ENCODE peak calls at places on chromosomes 1 and 21, in nine cellular contexts. G is pancreas; P is stimulated activated naive CD4-positive, alpha-beta T cell; H is mesenteric fat pad; T is CD4-positive, alpha-beta T cell; R is stomach; X is neural crest cell; Z is stimulated activated CD8-positive, alpha-beta memory T cell treated with anti-CD3 and anti-CD28 coated beads, Interleukin-2, amount 100 ng/mL, for 1 hour; B is lower lobe of right lung. S is an unnamed sample.

GRCh38 chr1:39720094-39720999 is 18.3 kb upstream of the PPIE start:
- DNase-seq in X (no peak), R (no peak), B (no peak), Z (no peak), H (no peak), G (no peak), T (no peak), P (peak; percentile 78), S (peak; percentile 43)

GRCh38 chr1:167148388-167148787 is 54.5 kb downstream of the STYXL2 start:
- DNase-seq in T (no peak), R (no peak), X (no peak), G (no peak), B (no peak), P (no peak), Z (no peak), H (no peak), S (no peak)

GRCh38 chr1:27342778-27343638 is 1.2 kb downstream of the SYTL1 start:
- DNase-seq in Z (peak; percentile 60), T (peak; percentile 77), G (peak; percentile 75), H (no peak), R (peak; percentile 81), X (no peak), B (peak; percentile 82), P (peak; percentile 79), S (no peak)

GRCh38 chr1:113949007-113949406 is 19.9 kb downstream of the HIPK1 start:
- DNase-seq in H (no peak), B (no peak), P (peak; percentile 47), R (no peak), G (no peak), T (no peak), X (no peak), Z (no peak), S (no peak)

GRCh38 chr1:16212251-16212961 is at the start of gene ARHGEF19:
- DNase-seq in G (peak; percentile 79), Z (no peak), T (no peak), X (no peak), P (no peak), H (no peak), R (peak; percentile 80), B (peak; percentile 81), S (no peak)

GRCh38 chr1:234758851-234759250 is 148.9 kb upstream of the IRF2BP2 start:
- DNase-seq in Z (no peak), B (no peak), T (peak; percentile 51), R (no peak), P (peak; percentile 65), X (no peak), H (no peak), G (no peak), S (peak; percentile 89)

GRCh38 chr1:186535388-186536133 is 74.6 kb upstream of the PDC start:
- DNase-seq in Z (no peak), B (no peak), X (no peak), G (no peak), H (no peak), P (no peak), R (no peak), T (no peak), S (peak; percentile 69)

GRCh38 chr1:155996166-155996565 is 17.8 kb upstream of the ARHGEF2 start:
- DNase-seq in P (no peak), H (no peak), G (no peak), X (no peak), Z (no peak), R (no peak), T (no peak), B (no peak), S (no peak)

GRCh38 chr1:8194481-8195227 is 123.3 kb upstream of the SLC45A1 start:
- DNase-seq in Z (no peak), R (no peak), P (no peak), X (no peak), T (no peak), H (no peak), B (no peak), G (no peak), S (no peak)

GRCh38 chr21:35336534-35336933 is 287.4 kb upstream of the RUNX1 start:
- DNase-seq in R (no peak), X (no peak), P (no peak), Z (no peak), T (no peak), G (no peak), B (no peak), H (no peak), S (no peak)

GRCh38 chr21:28148400-28149064 is 844.1 kb downstream of the LTN1 start:
- DNase-seq in B (no peak), T (no peak), H (no peak), X (no peak), P (no peak), R (peak; percentile 41), Z (no peak), G (peak; percentile 47), S (no peak)

GRCh38 chr1:244065063-244065788 is 14.1 kb downstream of the ZBTB18 start:
- DNase-seq in G (no peak), B (no peak), H (no peak), X (no peak), T (no peak), Z (no peak), R (no peak), P (no peak), S (no peak)

GRCh38 chr1:176033474-176033873 is 173.6 kb downstream of the COP1 start:
- DNase-seq in B (no peak), R (no peak), G (no peak), H (no peak), P (no peak), X (no peak), T (no peak), Z (no peak), S (no peak)

GRCh38 chr1:21647431-21648373 is 21.5 kb downstream of the RAP1GAP start:
- DNase-seq in T (peak; percentile 16), R (no peak), B (no peak), Z (no peak), P (peak; percentile 4), G (peak; percentile 57), H (no peak), X (peak; percentile 79), S (peak; percentile 31)

GRCh38 chr1:10835423-10836421 is 39.3 kb upstream of the CASZ1 start:
- DNase-seq in G (peak; percentile 70), H (no peak), R (peak; percentile 73), P (no peak), B (peak; percentile 58), X (peak; percentile 79), Z (no peak), T (no peak), S (no peak)

GRCh38 chr1:182383037-182383661 is 8.4 kb downstream of the GLUL start:
- DNase-seq in X (no peak), H (no peak), B (no peak), Z (no peak), P (no peak), R (no peak), G (no peak), T (no peak), S (no peak)

GRCh38 chr1:201255470-201256362 is 27.6 kb upstream of the PKP1 start:
- DNase-seq in X (no peak), P (no peak), R (no peak), B (no peak), G (no peak), T (no peak), Z (no peak), H (peak; percentile 43), S (no peak)

GRCh38 chr1:15436881-15437449 is 1.3 kb upstream of the CTRC start:
- DNase-seq in Z (no peak), P (no peak), R (no peak), B (no peak), T (no peak), G (no peak), H (no peak), X (no peak), S (no peak)

GRCh38 chr21:34205811-34206635 is 132.6 kb downstream of the MRPS6 start:
- DNase-seq in X (no peak), H (no peak), T (no peak), G (no peak), R (no peak), B (no peak), Z (no peak), P (no peak), S (no peak)

GRCh38 chr21:16775056-16775455 is 737.8 kb upstream of the CXADR start:
- DNase-seq in P (no peak), B (no peak), R (no peak), T (no peak), H (no peak), Z (no peak), X (no peak), G (no peak), S (no peak)

GRCh38 chr1:47013239-47013638 is 10.2 kb upstream of the CYP4X1 start:
- DNase-seq in B (no peak), P (no peak), T (no peak), H (no peak), X (no peak), R (no peak), Z (no peak), G (no peak), S (no peak)

GRCh38 chr1:203069028-203069804 is 16.6 kb downstream of the MYOG start:
- DNase-seq in G (no peak), H (no peak), X (no peak), P (no peak), B (no peak), R (no peak), Z (no peak), T (no peak), S (no peak)

S was measured in H4.